ENCODE peak calls at places on chromosome 2, in ten cellular contexts. I is transverse colon; U is HFF-Myc; R is cardiac fibroblast; T is mucosa of descending colon; O is osteoblast; N is H9; M is CD4-positive, alpha-beta T cell; D is WTC11; F is dorsolateral prefrontal cortex. J is an unnamed sample.

GRCh38 chr2:27977623-27978312 is 87.2 kb downstream of the BABAM2 start:
- DNase-seq in I (no peak), U (peak), R (peak), T (no peak), O (peak), N (no peak), M (no peak), D (no peak), F (no peak), J (peak)

GRCh38 chr2:127193948-127194267 is 26.2 kb downstream of the CYP27C1 start:
- DNase-seq in I (no peak), U (no peak), R (peak), T (no peak), O (peak), N (no peak), M (no peak), D (no peak), F (no peak), J (peak)

GRCh38 chr2:124776332-124776731 is 751.2 kb downstream of the CNTNAP5 start:
- DNase-seq in I (no peak), U (no peak), R (no peak), T (no peak), O (no peak), N (no peak), M (no peak), D (no peak), F (no peak), J (no peak)

GRCh38 chr2:230807686-230808085 is 57.1 kb upstream of the ITM2C start:
- DNase-seq in I (no peak), U (no peak), R (no peak), T (no peak), O (no peak), N (no peak), M (no peak), D (no peak), F (no peak), J (no peak)

GRCh38 chr2:112585873-112586477 is 1.6 kb downstream of the CHCHD5 start:
- DNase-seq in I (no peak), U (no peak), R (no peak), T (no peak), O (no peak), N (no peak), M (no peak), D (no peak), F (no peak), J (no peak)

GRCh38 chr2:98233941-98234340 is 112.3 kb upstream of the CNGA3 start:
- DNase-seq in I (no peak), U (no peak), R (no peak), T (no peak), O (no peak), N (no peak), M (no peak), D (no peak), F (no peak), J (no peak)

GRCh38 chr2:60806988-60807681 is 51.1 kb downstream of the PAPOLG start:
- DNase-seq in I (no peak), U (peak), R (peak), T (no peak), O (peak), N (no peak), M (no peak), D (no peak), F (peak), J (peak)

GRCh38 chr2:146817613-146818012 is 1027.2 kb upstream of the ACVR2A start:
- DNase-seq in I (no peak), U (no peak), R (no peak), T (no peak), O (no peak), N (no peak), M (no peak), D (no peak), F (no peak), J (no peak)

GRCh38 chr2:207394812-207395534 is 134.8 kb upstream of the CREB1 start:
- DNase-seq in I (no peak), U (peak), R (peak), T (no peak), O (peak), N (no peak), M (no peak), D (no peak), F (no peak), J (peak)

GRCh38 chr2:68905116-68905515 is 33.9 kb upstream of the BMP10 start:
- DNase-seq in I (no peak), U (no peak), R (no peak), T (no peak), O (no peak), N (no peak), M (no peak), D (no peak), F (no peak), J (no peak)

GRCh38 chr2:197358927-197359326 is 48.3 kb upstream of the ANKRD44 start:
- DNase-seq in I (no peak), U (no peak), R (no peak), T (no peak), O (no peak), N (no peak), M (no peak), D (no peak), F (no peak), J (no peak)

GRCh38 chr2:42513252-42513918 is 19.6 kb upstream of the KCNG3 start:
- DNase-seq in I (peak), U (peak), R (peak), T (peak), O (peak), N (peak), M (no peak), D (peak), F (no peak), J (peak)

GRCh38 chr2:134818321-134818720 is 20.1 kb upstream of the ACMSD start:
- DNase-seq in I (no peak), U (no peak), R (no peak), T (no peak), O (no peak), N (no peak), M (no peak), D (no peak), F (no peak), J (no peak)

GRCh38 chr2:218658671-218659257 is 659 bp downstream of the ZNF142 start:
- DNase-seq in I (peak), U (no peak), R (peak), T (peak), O (peak), N (peak), M (peak), D (peak), F (no peak), J (no peak)

GRCh38 chr2:167793725-167794124 is 453.7 kb downstream of the STK39 start:
- DNase-seq in I (no peak), U (no peak), R (no peak), T (no peak), O (no peak), N (no peak), M (no peak), D (no peak), F (no peak), J (no peak)

GRCh38 chr2:233354971-233355574 is 779 bp downstream of the DGKD start:
- DNase-seq in I (peak), U (no peak), R (peak), T (peak), O (peak), N (no peak), M (no peak), D (peak), F (no peak), J (no peak)

GRCh38 chr2:70140978-70141753 is 49.7 kb downstream of the C2orf42 start:
- DNase-seq in I (peak), U (no peak), R (peak), T (peak), O (no peak), N (peak), M (no peak), D (peak), F (no peak), J (no peak)

GRCh38 chr2:235026649-235027557 is 75.1 kb downstream of the SH3BP4 start:
- DNase-seq in I (peak), U (no peak), R (peak), T (peak), O (peak), N (no peak), M (no peak), D (no peak), F (no peak), J (no peak)

GRCh38 chr2:74653589-74653984 is 460 bp upstream of the SEMA4F start:
- DNase-seq in I (no peak), U (no peak), R (no peak), T (no peak), O (peak), N (no peak), M (no peak), D (no peak), F (no peak), J (no peak)

GRCh38 chr2:240783819-240784621 is 36.0 kb downstream of the KIF1A start:
- DNase-seq in I (no peak), U (no peak), R (no peak), T (no peak), O (peak), N (no peak), M (no peak), D (no peak), F (peak), J (no peak)

GRCh38 chr2:62974999-62975398 is 75.6 kb upstream of the OTX1 start:
- DNase-seq in I (no peak), U (no peak), R (no peak), T (no peak), O (no peak), N (no peak), M (no peak), D (no peak), F (no peak), J (no peak)

DNA sequence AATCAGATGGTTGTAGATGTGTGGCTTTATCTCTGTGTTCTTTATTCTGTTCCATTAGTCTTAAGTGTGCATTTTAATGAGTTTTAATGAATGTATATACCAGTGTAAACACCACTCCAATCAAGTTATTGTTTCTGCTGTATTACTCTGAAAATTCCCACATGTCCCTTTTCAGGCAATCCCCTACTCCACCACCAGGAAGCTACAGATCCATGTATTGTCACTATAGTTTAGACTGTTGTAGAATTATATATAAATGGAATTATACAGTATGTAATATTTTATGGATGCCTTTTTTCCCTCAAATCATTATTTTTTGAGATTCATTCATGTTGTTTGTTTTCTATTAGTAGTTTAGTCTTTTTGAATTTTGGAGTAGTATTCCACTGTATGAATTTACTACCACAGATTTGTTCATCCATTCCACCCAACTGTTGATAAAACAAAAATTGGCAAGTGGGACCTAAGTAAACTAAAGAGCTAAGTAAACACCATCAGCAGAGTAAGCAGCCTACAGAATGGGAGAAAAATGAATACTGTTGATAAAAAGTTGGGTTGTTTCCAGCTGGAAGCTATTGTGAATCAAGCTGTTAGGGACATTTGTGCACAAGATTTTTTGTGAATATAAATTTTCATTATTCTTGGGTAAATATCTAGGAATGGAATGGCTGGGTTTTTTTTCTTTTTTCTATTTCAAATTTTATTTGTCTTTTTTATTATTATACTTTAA is 262.0 kb downstream of the CAMKMT start:
- DNase-seq in I (no peak), U (no peak), R (no peak), T (no peak), O (no peak), N (no peak), M (no peak), D (no peak), F (no peak), J (no peak)
- TF ChIP-seq CTCF in I (no peak), U (peak), R (peak), T (no peak), O (peak), N (peak), M (no peak), D (no peak), F (no peak), J (peak)

DNA sequence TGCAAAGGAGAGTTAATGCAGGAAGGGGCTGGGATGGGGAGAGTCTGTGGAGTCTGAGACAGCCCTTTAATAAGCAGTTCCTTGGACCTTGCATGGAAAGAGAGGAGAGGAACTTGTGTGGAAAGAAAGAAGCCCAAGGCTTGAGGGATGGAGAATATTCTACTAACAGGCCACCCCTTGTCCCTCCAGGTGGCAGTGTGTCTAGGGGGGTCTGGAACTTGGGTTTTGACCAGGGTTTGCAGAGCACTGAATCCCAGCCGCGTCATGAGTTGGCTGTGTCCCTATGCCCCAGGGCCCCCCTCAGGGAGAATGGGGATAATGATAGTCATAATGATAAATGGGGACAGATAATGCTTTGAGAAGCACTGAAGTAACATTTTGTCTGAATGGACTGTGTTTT is 15.0 kb downstream of the TCF7L1 start:
- DNase-seq in I (no peak), U (no peak), R (no peak), T (no peak), O (peak), N (no peak), M (no peak), D (no peak), F (no peak), J (no peak)
- TF ChIP-seq CTCF in I (no peak), U (no peak), R (no peak), T (no peak), O (no peak), N (no peak), M (no peak), D (no peak), F (no peak), J (no peak)

GRCh38 chr2:203155406-203155805 is 83.4 kb upstream of the CYP20A1 start:
- DNase-seq in I (no peak), U (no peak), R (no peak), T (no peak), O (no peak), N (peak), M (no peak), D (no peak), F (no peak), J (no peak)
- TF ChIP-seq CTCF in I (no peak), U (no peak), R (no peak), T (no peak), O (no peak), N (peak), M (peak), D (no peak), F (no peak), J (no peak)

GRCh38 chr2:214315324-214315723 is 95.5 kb upstream of the VWC2L start:
- DNase-seq in I (no peak), U (no peak), R (no peak), T (no peak), O (no peak), N (no peak), M (no peak), D (no peak), F (no peak), J (no peak)

GRCh38 chr2:214311031-214311533 is 99.8 kb upstream of the VWC2L start:
- DNase-seq in I (no peak), U (no peak), R (no peak), T (no peak), O (no peak), N (peak), M (no peak), D (peak), F (no peak), J (no peak)

GRCh38 chr2:214311931-214312749 is 98.7 kb upstream of the VWC2L start:
- DNase-seq in I (no peak), U (no peak), R (no peak), T (no peak), O (no peak), N (no peak), M (no peak), D (no peak), F (no peak), J (no peak)

DNA sequence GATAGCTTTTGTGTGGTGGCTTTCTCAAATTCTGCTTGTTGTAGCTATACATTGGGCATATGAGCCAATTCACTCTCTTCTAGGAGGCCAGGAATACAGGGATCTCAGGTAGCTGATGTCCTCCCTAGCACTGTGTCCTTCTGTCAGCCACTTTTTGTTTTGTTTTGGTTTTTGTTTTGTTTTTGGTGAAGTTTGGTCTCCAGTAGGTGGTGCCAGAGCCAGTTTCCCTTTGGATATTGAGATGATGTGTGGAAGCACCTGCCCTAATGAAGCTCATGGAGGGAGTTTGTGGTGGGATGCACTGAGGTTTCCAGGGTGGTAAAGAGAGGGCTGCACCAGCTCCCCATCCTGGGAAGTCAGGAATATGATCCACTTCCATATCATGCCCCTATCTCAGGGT is 100.5 kb upstream of the VWC2L start:
- DNase-seq in I (no peak), U (no peak), R (no peak), T (no peak), O (no peak), N (peak), M (no peak), D (no peak), F (no peak), J (no peak)
- TF ChIP-seq CTCF in I (no peak), U (no peak), R (peak), T (no peak), O (no peak), N (peak), M (no peak), D (no peak), F (peak), J (no peak)

DNA sequence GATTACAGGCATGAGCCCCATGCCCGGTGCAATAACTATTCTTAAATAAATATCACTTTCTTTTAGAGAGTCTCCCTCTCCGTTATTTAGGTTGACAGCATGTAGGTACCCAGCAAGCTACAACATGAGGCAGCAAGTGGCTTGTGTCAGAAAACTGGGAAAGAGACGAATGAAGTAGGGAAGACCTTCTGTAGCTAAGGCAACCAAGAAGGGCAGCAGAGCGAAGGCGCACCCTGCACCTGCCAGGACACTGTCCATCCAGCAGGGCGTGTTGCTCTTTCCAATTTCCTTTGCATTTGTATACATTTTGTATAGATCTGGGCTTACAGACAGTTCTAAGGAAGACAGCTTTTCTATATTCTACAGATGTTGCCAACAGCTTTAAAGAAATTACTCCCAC is 48.1 kb downstream of the FAM228A start:
- DNase-seq in I (no peak), U (no peak), R (no peak), T (no peak), O (no peak), N (no peak), M (no peak), D (no peak), F (no peak), J (no peak)
- TF ChIP-seq CTCF in I (no peak), U (no peak), R (no peak), T (no peak), O (no peak), N (peak), M (no peak), D (no peak), F (no peak), J (no peak)

GRCh38 chr2:215731108-215731507 is 282.2 kb downstream of the MREG start:
- DNase-seq in I (no peak), U (no peak), R (no peak), T (no peak), O (no peak), N (no peak), M (no peak), D (no peak), F (no peak), J (no peak)

GRCh38 chr2:215740071-215740470 is 273.3 kb downstream of the MREG start:
- DNase-seq in I (no peak), U (no peak), R (no peak), T (no peak), O (no peak), N (no peak), M (no peak), D (no peak), F (no peak), J (no peak)

GRCh38 chr2:215738360-215738759 is 275.0 kb downstream of the MREG start:
- DNase-seq in I (no peak), U (no peak), R (no peak), T (no peak), O (no peak), N (no peak), M (no peak), D (no peak), F (no peak), J (no peak)

GRCh38 chr2:215737496-215737895 is 275.9 kb downstream of the MREG start:
- DNase-seq in I (no peak), U (no peak), R (no peak), T (no peak), O (no peak), N (peak), M (no peak), D (peak), F (no peak), J (no peak)

GRCh38 chr2:215736653-215737290 is 276.6 kb downstream of the MREG start:
- DNase-seq in I (no peak), U (no peak), R (peak), T (no peak), O (no peak), N (peak), M (no peak), D (peak), F (no peak), J (no peak)
- TF ChIP-seq CTCF in I (no peak), U (peak), R (peak), T (no peak), O (peak), N (peak), M (no peak), D (no peak), F (no peak), J (peak)

GRCh38 chr2:100819365-100820345 is at the start of gene NPAS2:
- DNase-seq in I (peak), U (no peak), R (peak), T (peak), O (peak), N (peak), M (no peak), D (peak), F (no peak), J (no peak)

GRCh38 chr2:100822587-100823248 is 2.8 kb downstream of the NPAS2 start:
- DNase-seq in I (no peak), U (no peak), R (peak), T (no peak), O (peak), N (no peak), M (no peak), D (no peak), F (no peak), J (no peak)

GRCh38 chr2:100821913-100822260 is 1.9 kb downstream of the NPAS2 start:
- DNase-seq in I (no peak), U (no peak), R (no peak), T (no peak), O (no peak), N (no peak), M (no peak), D (no peak), F (no peak), J (no peak)

GRCh38 chr2:100820346-100821254 is 661 bp downstream of the NPAS2 start:
- DNase-seq in I (peak), U (no peak), R (no peak), T (peak), O (peak), N (no peak), M (no peak), D (peak), F (no peak), J (no peak)

GRCh38 chr2:100821255-100821912 is 1.4 kb downstream of the NPAS2 start:
- DNase-seq in I (no peak), U (no peak), R (peak), T (no peak), O (peak), N (no peak), M (no peak), D (no peak), F (no peak), J (no peak)
- TF ChIP-seq CTCF in I (no peak), U (no peak), R (no peak), T (no peak), O (no peak), N (no peak), M (no peak), D (no peak), F (no peak), J (no peak)

GRCh38 chr2:137888845-137889244 is 75.4 kb upstream of the HNMT start:
- DNase-seq in I (peak), U (no peak), R (peak), T (peak), O (peak), N (peak), M (no peak), D (peak), F (peak), J (no peak)

GRCh38 chr2:137881711-137882110 is 82.6 kb upstream of the HNMT start:
- DNase-seq in I (no peak), U (no peak), R (no peak), T (no peak), O (no peak), N (no peak), M (no peak), D (no peak), F (no peak), J (no peak)

DNA sequence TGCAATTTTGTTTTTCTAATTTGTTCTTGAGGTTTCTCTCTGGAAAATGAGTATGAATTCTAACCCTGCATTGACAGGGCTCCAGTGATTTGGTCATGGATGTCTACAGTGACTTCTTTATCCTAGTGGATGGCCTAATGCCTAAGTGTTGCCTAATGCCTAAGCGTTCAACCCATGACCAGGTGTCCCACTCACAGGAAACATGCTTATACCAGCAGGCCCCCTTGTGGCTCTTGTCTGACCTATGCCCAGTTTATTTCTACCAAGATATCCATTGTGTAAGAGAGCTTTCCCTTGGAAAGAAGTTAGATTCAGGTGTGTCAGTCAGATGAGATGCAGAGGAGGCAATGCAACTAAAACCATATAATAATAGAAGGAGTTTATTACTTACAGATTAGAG is 77.8 kb upstream of the HNMT start:
- DNase-seq in I (no peak), U (no peak), R (no peak), T (no peak), O (no peak), N (peak), M (no peak), D (peak), F (no peak), J (no peak)
- TF ChIP-seq CTCF in I (no peak), U (no peak), R (no peak), T (no peak), O (no peak), N (peak), M (no peak), D (no peak), F (no peak), J (no peak)

J was measured in astrocyte of the cerebellum.